ENCODE peak calls at places on chromosome 9, in six cellular contexts. G is CD4-positive, alpha-beta T cell; O is thoracic aorta; Q is heart right ventricle; J is BJ; E is adrenal gland. N is an unnamed sample. For H3K27me3, the result is how much of the 10 kb centered on the place peaks cover.

GRCh38 chr9:93669116-93669957 is 93.0 kb downstream of the PHF2 start:
- DNase-seq in E (peak), O (peak), G (no peak), J (no peak), Q (no peak), N (peak)

GRCh38 chr9:95907794-95908193 is 32.3 kb downstream of the ERCC6L2 start:
- DNase-seq in E (no peak), G (no peak), J (no peak), Q (no peak), O (no peak), N (no peak)

GRCh38 chr9:83451308-83451707 is 86.9 kb downstream of the FRMD3 start:
- DNase-seq in G (no peak), J (no peak), E (no peak), O (no peak), Q (no peak), N (no peak)

GRCh38 chr9:32551491-32552049 is 557 bp upstream of the SMIM27 start:
- DNase-seq in Q (no peak), E (peak), J (no peak), G (peak), O (no peak), N (peak)

GRCh38 chr9:132776268-132776667 is 101.8 kb downstream of the AK8 start:
- DNase-seq in G (no peak), J (no peak), O (no peak), Q (no peak), E (no peak), N (no peak)

GRCh38 chr9:127558581-127559246 is 53.4 kb upstream of the STXBP1 start:
- DNase-seq in E (no peak), O (no peak), G (no peak), Q (no peak), J (no peak), N (no peak)

GRCh38 chr9:112541690-112542089 is 55.1 kb downstream of the KIAA1958 start:
- DNase-seq in G (no peak), E (peak), O (no peak), Q (no peak), J (no peak), N (no peak)

GRCh38 chr9:107530682-107531081 is 41.1 kb upstream of the KLF4 start:
- DNase-seq in J (no peak), G (no peak), Q (no peak), O (no peak), E (no peak), N (no peak)

GRCh38 chr9:87497080-87497603 is 525 bp upstream of the DAPK1 start:
- DNase-seq in J (no peak), O (no peak), G (no peak), Q (no peak), E (no peak), N (no peak)

GRCh38 chr9:112823257-112823656 is 67.4 kb downstream of the SLC46A2 start:
- DNase-seq in O (no peak), G (no peak), J (no peak), Q (no peak), E (no peak), N (no peak)

GRCh38 chr9:87063883-87064282 is 116.6 kb upstream of the GAS1 start:
- DNase-seq in Q (no peak), O (no peak), E (peak), J (no peak), G (no peak), N (no peak)

DNA sequence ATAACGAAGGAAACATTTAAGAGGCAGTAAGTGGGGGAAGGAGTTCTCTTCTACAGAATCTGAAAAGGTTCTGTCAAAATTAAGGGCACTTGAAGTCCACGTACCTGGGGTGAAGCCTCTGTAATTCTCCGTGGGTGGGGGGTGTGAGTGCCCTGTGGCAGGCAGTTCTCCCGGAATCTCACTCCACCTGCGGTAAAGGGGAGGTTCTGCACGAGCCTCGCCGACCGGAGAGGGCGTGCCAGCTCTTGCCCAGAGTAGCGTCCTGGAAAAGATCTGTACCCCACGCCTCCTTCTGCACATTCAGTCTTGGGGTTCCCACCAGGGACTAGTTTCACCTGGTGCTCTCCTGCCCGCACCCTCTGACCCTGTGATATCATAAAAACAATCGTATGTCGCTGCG is 115.7 kb upstream of the FCN2 start:
- DNase-seq in O (no peak), J (no peak), G (no peak), E (no peak), Q (no peak), N (no peak)
- TF ChIP-seq CTCF in O (no peak), J (no peak), G (no peak), E (no peak), Q (no peak), N (no peak)

GRCh38 chr9:34630402-34631154 is 1.7 kb upstream of the ARID3C start:
- DNase-seq in O (no peak), J (no peak), Q (no peak), G (no peak), E (no peak), N (no peak)

GRCh38 chr9:34629492-34629809 is 585 bp upstream of the ARID3C start:
- DNase-seq in O (no peak), E (no peak), G (no peak), J (no peak), Q (no peak), N (no peak)

GRCh38 chr9:34625087-34625486 is 3.8 kb downstream of the ARID3C start:
- DNase-seq in J (no peak), E (no peak), Q (no peak), G (no peak), O (no peak), N (no peak)

GRCh38 chr9:34627716-34628655 is 880 bp downstream of the ARID3C start:
- DNase-seq in Q (no peak), G (no peak), E (no peak), J (no peak), O (no peak), N (no peak)

GRCh38 chr9:34628656-34629491 is at the start of gene ARID3C:
- DNase-seq in O (no peak), G (no peak), Q (no peak), J (no peak), E (no peak), N (peak)
- H3K27me3 ChIP-seq in O (under half), G (half or more), Q (half or more), J (half or more), E (half or more), N (under half)

GRCh38 chr9:131406567-131407436 is 12.9 kb downstream of the PRRC2B start:
- DNase-seq in Q (no peak), E (no peak), O (no peak), J (no peak), G (no peak), N (no peak)

GRCh38 chr9:131410051-131410491 is 16.2 kb downstream of the PRRC2B start:
- DNase-seq in G (no peak), Q (no peak), E (no peak), J (no peak), O (no peak), N (no peak)

GRCh38 chr9:131405858-131406566 is 12.1 kb downstream of the PRRC2B start:
- DNase-seq in G (no peak), E (no peak), J (no peak), Q (no peak), O (no peak), N (no peak)

GRCh38 chr9:131409458-131409992 is 15.6 kb downstream of the PRRC2B start:
- DNase-seq in G (no peak), E (no peak), J (no peak), Q (no peak), O (no peak), N (no peak)

GRCh38 chr9:131407717-131408195 is 13.9 kb downstream of the PRRC2B start:
- DNase-seq in J (no peak), O (no peak), Q (peak), G (peak), E (peak), N (peak)
- TF ChIP-seq CTCF in J (peak), O (peak), Q (peak), G (peak), E (peak), N (peak)

GRCh38 chr9:970310-971002 is 6.0 kb upstream of the DMRT3 start:
- DNase-seq in J (no peak), O (no peak), Q (no peak), G (no peak), E (no peak), N (no peak)

GRCh38 chr9:967851-968641 is 8.4 kb upstream of the DMRT3 start:
- DNase-seq in J (no peak), O (no peak), G (no peak), Q (no peak), E (no peak), N (no peak)

GRCh38 chr9:969310-969692 is 7.2 kb upstream of the DMRT3 start:
- DNase-seq in O (no peak), Q (no peak), G (no peak), E (no peak), J (no peak), N (peak)

GRCh38 chr9:971901-972511 is 4.4 kb upstream of the DMRT3 start:
- DNase-seq in O (no peak), Q (peak), E (no peak), G (no peak), J (no peak), N (no peak)

GRCh38 chr9:969693-970309 is 6.7 kb upstream of the DMRT3 start:
- DNase-seq in G (no peak), O (no peak), E (no peak), Q (no peak), J (no peak), N (peak)
- H3K27me3 ChIP-seq in G (half or more), O (under half), E (half or more), Q (half or more), J (under half), N (under half)

GRCh38 chr9:25964239-25964638 is 286.0 kb upstream of the TUSC1 start:
- DNase-seq in O (no peak), J (peak), Q (no peak), G (no peak), E (peak), N (peak)
- TF ChIP-seq CTCF in O (no peak), J (peak), Q (no peak), G (no peak), E (peak), N (peak)

GRCh38 chr9:34518896-34519295 is 3.9 kb downstream of the ENHO start:
- DNase-seq in G (no peak), O (no peak), Q (no peak), J (no peak), E (no peak), N (no peak)
- H3K27me3 ChIP-seq in G (under half), O (under half), Q (under half), J (under half), E (under half), N (under half)